ENCODE peak calls at places on chromosomes 7 and 10, in nine cellular contexts. X, I, H, U, P, D, K, W and T are unnamed samples.
A peak's percentile ranks its signal among the peaks of the same experiment; 100 is the strongest.

GRCh38 chr10:7857259-7857658 is 39.0 kb downstream of the TAF3 start:
- DNase-seq in X (no peak), I (no peak), H (no peak), U (no peak), P (no peak), D (no peak), K (no peak), W (no peak), T (no peak)

GRCh38 chr7:40469481-40469880 is 334.7 kb downstream of the SUGCT start:
- DNase-seq in X (no peak), I (no peak), H (no peak), U (no peak), P (no peak), D (no peak), K (no peak), W (no peak), T (no peak)

GRCh38 chr7:147775564-147775963 is 815.0 kb upstream of the C7orf33 start:
- DNase-seq in X (no peak), I (no peak), H (no peak), U (no peak), P (no peak), D (no peak), K (no peak), W (no peak), T (no peak)

GRCh38 chr7:129767120-129768011 is 155.8 kb downstream of the NRF1 start:
- DNase-seq in X (no peak), I (no peak), H (no peak), U (no peak), P (no peak), D (no peak), K (no peak), W (peak; percentile 48), T (no peak)

GRCh38 chr10:132576671-132577349 is 39.2 kb downstream of the INPP5A start:
- DNase-seq in X (no peak), I (no peak), H (no peak), U (no peak), P (no peak), D (no peak), K (no peak), W (no peak), T (no peak)

GRCh38 chr7:95682913-95683312 is 86.6 kb upstream of the PDK4 start:
- DNase-seq in X (no peak), I (no peak), H (no peak), U (no peak), P (no peak), D (no peak), K (no peak), W (no peak), T (no peak)

GRCh38 chr7:155258233-155258575 is 39.5 kb upstream of the INSIG1 start:
- DNase-seq in X (no peak), I (no peak), H (peak; percentile 27), U (peak; percentile 55), P (no peak), D (no peak), K (peak; percentile 72), W (no peak), T (peak; percentile 50)

GRCh38 chr7:139918488-139918887 is 89.4 kb downstream of the TBXAS1 start:
- DNase-seq in X (no peak), I (no peak), H (no peak), U (no peak), P (no peak), D (peak; percentile 42), K (peak; percentile 18), W (no peak), T (peak; percentile 35)

GRCh38 chr7:74482629-74483401 is 29.1 kb downstream of the GTF2IRD1 start:
- DNase-seq in X (peak; percentile 57), I (no peak), H (no peak), U (peak; percentile 59), P (no peak), D (peak; percentile 35), K (peak; percentile 59), W (no peak), T (no peak)

GRCh38 chr7:142646274-142646895 is 102.9 kb upstream of the PRSS1 start:
- DNase-seq in X (no peak), I (no peak), H (no peak), U (no peak), P (no peak), D (no peak), K (peak; percentile 26), W (no peak), T (no peak)
- H3K27me3 ChIP-seq in X (peaks cover 68% of the 10 kb centered on the region), I (no peaks in the 10 kb centered on the region), H (no peaks in the 10 kb centered on the region), U (peaks cover 6% of the 10 kb centered on the region), P (peaks cover 23% of the 10 kb centered on the region), D (peaks cover 4% of the 10 kb centered on the region), K (no peaks in the 10 kb centered on the region), W (peaks cover 10% of the 10 kb centered on the region), T (no peaks in the 10 kb centered on the region)

GRCh38 chr7:130878785-130879184 is 144.8 kb upstream of the KLF14 start:
- DNase-seq in X (no peak), I (no peak), H (no peak), U (no peak), P (no peak), D (no peak), K (no peak), W (no peak), T (no peak)
- H3K36me3 ChIP-seq in X (peaks cover 86% of the 10 kb centered on the region), I (no peaks in the 10 kb centered on the region), H (no peaks in the 10 kb centered on the region), U (peaks cover 34% of the 10 kb centered on the region), P (peaks cover 90% of the 10 kb centered on the region), D (no peaks in the 10 kb centered on the region), K (peaks cover 88% of the 10 kb centered on the region), W (peaks cover 59% of the 10 kb centered on the region), T (peaks cover 90% of the 10 kb centered on the region)

DNA sequence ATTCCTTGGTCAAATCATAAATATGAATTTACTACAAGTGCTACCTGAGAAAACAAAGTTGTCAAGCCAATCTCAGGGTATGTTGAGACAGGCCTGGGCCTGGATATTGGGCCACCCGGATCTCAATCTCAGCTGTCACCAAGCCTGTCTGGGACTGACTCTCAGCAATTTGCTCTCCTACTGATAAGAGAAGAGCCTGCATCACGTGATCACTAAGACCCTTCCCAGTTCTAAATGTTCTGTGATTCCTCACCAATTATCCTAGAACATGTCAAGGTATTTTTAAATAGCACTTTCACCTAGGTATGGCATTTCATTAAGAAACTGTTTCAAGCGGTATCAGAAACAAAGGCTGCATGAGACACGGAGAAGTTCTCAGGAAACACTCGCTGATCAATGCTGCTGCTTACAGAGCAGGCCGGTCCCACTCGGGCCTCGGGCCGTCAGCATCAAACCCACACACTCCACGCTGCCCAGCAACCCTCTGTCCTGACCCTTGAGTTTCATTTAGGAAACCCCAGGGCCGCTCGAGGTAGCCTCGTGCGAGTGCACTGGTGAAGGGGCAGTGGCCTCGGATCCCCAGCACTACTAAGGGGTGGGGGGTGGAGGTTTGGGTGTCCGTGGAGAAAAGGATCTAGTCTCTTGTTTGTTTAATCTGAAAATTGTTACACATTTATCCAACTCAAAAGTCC is 4.1 kb downstream of the KLF6 start:
- DNase-seq in X (no peak), I (no peak), H (no peak), U (no peak), P (no peak), D (no peak), K (no peak), W (peak; percentile 83), T (no peak)
- TF ChIP-seq POLR2A in X (no peak), I (no peak), H (no peak), U (no peak), P (no peak), D (no peak), K (no peak), W (no peak), T (no peak)

DNA sequence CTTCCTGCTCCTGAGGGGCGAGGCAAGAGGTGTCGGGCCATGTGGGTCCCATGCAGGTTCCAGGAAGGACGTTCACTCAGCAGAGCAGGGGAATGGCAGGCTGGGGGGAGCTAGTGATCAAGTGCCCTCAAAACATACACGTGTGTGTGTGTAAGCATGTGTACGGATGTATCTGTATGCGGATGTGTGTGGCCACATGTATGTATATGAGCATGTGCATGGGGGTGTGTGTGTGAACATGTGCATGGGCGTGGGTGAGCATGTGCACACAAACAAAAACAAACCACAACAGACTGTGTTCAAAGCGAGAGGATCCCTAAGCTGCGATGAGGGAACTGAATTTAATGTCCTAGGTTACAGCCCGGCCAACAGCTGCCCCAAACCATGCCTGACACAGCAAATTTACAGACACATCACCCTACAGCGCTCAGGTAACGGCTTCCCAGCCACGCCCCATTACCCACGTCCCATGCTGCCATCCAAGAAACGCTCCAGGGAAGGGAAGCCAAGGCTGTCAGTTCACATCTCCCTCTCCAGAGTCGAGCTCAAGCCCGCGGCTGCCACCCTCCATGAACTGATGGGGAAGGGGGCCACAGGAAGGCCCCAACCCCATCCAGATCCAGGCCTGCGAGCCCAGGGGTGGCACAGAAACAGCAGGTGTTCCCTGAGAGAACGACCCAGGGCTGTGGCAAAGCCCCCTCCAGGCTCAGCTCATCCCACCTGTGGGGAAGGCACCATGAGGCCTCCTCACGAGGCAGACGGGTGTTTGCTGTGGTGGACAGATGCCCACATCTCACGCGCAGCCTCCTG is 56.6 kb downstream of the PTPRN2 start:
- DNase-seq in X (no peak), I (no peak), H (no peak), U (no peak), P (no peak), D (no peak), K (no peak), W (no peak), T (peak; percentile 14)
- H3K27me3 ChIP-seq in X (peaks cover 3% of the 10 kb centered on the region), I (no peaks in the 10 kb centered on the region), H (no peaks in the 10 kb centered on the region), U (no peaks in the 10 kb centered on the region), P (peaks cover 33% of the 10 kb centered on the region), D (no peaks in the 10 kb centered on the region), K (peaks cover 3% of the 10 kb centered on the region), W (no peaks in the 10 kb centered on the region), T (peaks cover 25% of the 10 kb centered on the region)

GRCh38 chr7:100111156-100111555 is 8.0 kb downstream of the TAF6 start:
- DNase-seq in X (no peak), I (no peak), H (no peak), U (no peak), P (no peak), D (no peak), K (no peak), W (no peak), T (no peak)

GRCh38 chr7:100109521-100110163 is 8.2 kb downstream of the AP4M1 start:
- DNase-seq in X (no peak), I (no peak), H (no peak), U (no peak), P (no peak), D (no peak), K (no peak), W (no peak), T (no peak)

GRCh38 chr7:100107890-100108289 is 6.4 kb downstream of the AP4M1 start:
- DNase-seq in X (no peak), I (no peak), H (no peak), U (no peak), P (no peak), D (no peak), K (no peak), W (no peak), T (no peak)

GRCh38 chr7:100115026-100115425 is 4.1 kb downstream of the TAF6 start:
- DNase-seq in X (no peak), I (no peak), H (no peak), U (no peak), P (no peak), D (no peak), K (no peak), W (no peak), T (no peak)

GRCh38 chr7:100111914-100112313 is 7.2 kb downstream of the TAF6 start:
- DNase-seq in X (no peak), I (no peak), H (no peak), U (no peak), P (no peak), D (no peak), K (no peak), W (no peak), T (no peak)
- H3K36me3 ChIP-seq in X (peaks cover 3% of the 10 kb centered on the region), I (no peaks in the 10 kb centered on the region), H (peaks cover 13% of the 10 kb centered on the region), U (peaks cover 65% of the 10 kb centered on the region), P (peaks cover 85% of the 10 kb centered on the region), D (no peaks in the 10 kb centered on the region), K (peaks cover 73% of the 10 kb centered on the region), W (peaks cover 76% of the 10 kb centered on the region), T (peaks cover 71% of the 10 kb centered on the region)